ENCODE peak calls at places on chromosomes 11 and 22, in four cellular contexts. O, U, X and F are unnamed samples.

GRCh38 chr22:28798810-28799124 is 1.6 kb downstream of the XBP1 start:
- DNase-seq in X (no peak), U (no peak), O (no peak), F (no peak)

GRCh38 chr11:22807855-22808558 is 21.6 kb downstream of the SVIP start:
- DNase-seq in O (no peak), U (no peak), X (peak; percentile 60), F (no peak)

GRCh38 chr11:128180446-128181089 is 406.8 kb downstream of the ETS1 start:
- DNase-seq in U (no peak), X (peak; percentile 92), O (no peak), F (no peak)

GRCh38 chr11:27008811-27009535 is 15.1 kb downstream of the FIBIN start:
- DNase-seq in O (no peak), U (no peak), X (no peak), F (no peak)

GRCh38 chr11:47950396-47950795 is 30.0 kb upstream of the PTPRJ start:
- DNase-seq in U (no peak), O (no peak), X (no peak), F (no peak)

GRCh38 chr11:15800121-15800800 is 556.1 kb downstream of the SOX6 start:
- DNase-seq in U (no peak), O (no peak), X (peak; percentile 86), F (peak; percentile 26)

GRCh38 chr11:107184936-107185335 is 166.7 kb upstream of the GUCY1A2 start:
- DNase-seq in X (no peak), U (no peak), O (no peak), F (no peak)

GRCh38 chr22:24965822-24966626 is 13.5 kb downstream of the KIAA1671 start:
- DNase-seq in X (no peak), U (no peak), O (no peak), F (peak; percentile 94)

GRCh38 chr11:79152511-79152910 is 288.3 kb downstream of the TENM4 start:
- DNase-seq in U (no peak), O (no peak), X (no peak), F (no peak)

GRCh38 chr11:35812850-35813249 is 131.0 kb upstream of the LDLRAD3 start:
- DNase-seq in O (no peak), U (no peak), X (no peak), F (no peak)

GRCh38 chr11:75626692-75627536 is 41.9 kb downstream of the MAP6 start:
- DNase-seq in X (peak; percentile 71), O (no peak), U (peak; percentile 47), F (no peak)

GRCh38 chr11:18408558-18409242 is 3.4 kb upstream of the LDHC start:
- DNase-seq in X (peak; percentile 8), U (no peak), O (no peak), F (no peak)

GRCh38 chr11:118438314-118438931 is 2.1 kb downstream of the KMT2A start:
- DNase-seq in X (peak; percentile 87), U (peak; percentile 70), O (no peak), F (peak; percentile 62)

GRCh38 chr11:106717222-106717621 is 301.1 kb downstream of the GUCY1A2 start:
- DNase-seq in U (no peak), X (no peak), O (no peak), F (no peak)

GRCh38 chr11:119130662-119131061 is 9.3 kb downstream of the HINFP start:
- DNase-seq in U (no peak), X (peak; percentile 43), O (no peak), F (no peak)

GRCh38 chr11:117075186-117075585 is 23.0 kb downstream of the SIK3 start:
- DNase-seq in X (no peak), U (no peak), O (no peak), F (no peak)

GRCh38 chr11:86636275-86636674 is 36.1 kb downstream of the ME3 start:
- DNase-seq in X (peak; percentile 31), U (no peak), O (no peak), F (no peak)

GRCh38 chr11:115170133-115170815 is 333.9 kb downstream of the CADM1 start:
- DNase-seq in U (peak; percentile 53), X (peak; percentile 38), O (no peak), F (peak; percentile 47)

GRCh38 chr11:57416436-57416835 is 10.5 kb downstream of the SLC43A3 start:
- DNase-seq in U (no peak), O (no peak), X (no peak), F (no peak)

GRCh38 chr11:100445231-100445735 is 241.8 kb upstream of the ARHGAP42 start:
- DNase-seq in U (peak; percentile 11), X (no peak), O (no peak), F (no peak)

GRCh38 chr11:115741376-115741775 is 237.2 kb upstream of the CADM1 start:
- DNase-seq in X (no peak), U (no peak), O (no peak), F (no peak)

GRCh38 chr22:39999144-39999757 is 4.5 kb downstream of the FAM83F start:
- DNase-seq in O (no peak), X (peak; percentile 84), U (peak; percentile 57), F (peak; percentile 79)

GRCh38 chr11:26904114-26904513 is 89.8 kb upstream of the FIBIN start:
- DNase-seq in X (no peak), O (no peak), U (peak; percentile 28), F (no peak)

GRCh38 chr11:17142450-17142849 is 65.0 kb upstream of the RPS13 start:
- DNase-seq in O (no peak), X (no peak), U (no peak), F (no peak)
- H3K9ac ChIP-seq in O (no peak overlapping the region), X (no peak overlapping the region), U (no peak overlapping the region), F (no peak overlapping the region)

GRCh38 chr11:64445651-64446050 is 86.7 kb downstream of the RPS6KA4 start:
- DNase-seq in U (no peak), O (no peak), X (no peak), F (no peak)

GRCh38 chr11:64450168-64450560 is 91.2 kb downstream of the RPS6KA4 start:
- DNase-seq in O (no peak), U (no peak), X (no peak), F (no peak)

GRCh38 chr11:64448599-64449380 is 89.8 kb downstream of the RPS6KA4 start:
- DNase-seq in O (peak; percentile 72), X (peak; percentile 43), U (peak; percentile 94), F (peak; percentile 84)

GRCh38 chr11:64449381-64450167 is 90.6 kb downstream of the RPS6KA4 start:
- DNase-seq in O (peak; percentile 74), U (peak; percentile 89), X (peak; percentile 25), F (peak; percentile 73)

DNA sequence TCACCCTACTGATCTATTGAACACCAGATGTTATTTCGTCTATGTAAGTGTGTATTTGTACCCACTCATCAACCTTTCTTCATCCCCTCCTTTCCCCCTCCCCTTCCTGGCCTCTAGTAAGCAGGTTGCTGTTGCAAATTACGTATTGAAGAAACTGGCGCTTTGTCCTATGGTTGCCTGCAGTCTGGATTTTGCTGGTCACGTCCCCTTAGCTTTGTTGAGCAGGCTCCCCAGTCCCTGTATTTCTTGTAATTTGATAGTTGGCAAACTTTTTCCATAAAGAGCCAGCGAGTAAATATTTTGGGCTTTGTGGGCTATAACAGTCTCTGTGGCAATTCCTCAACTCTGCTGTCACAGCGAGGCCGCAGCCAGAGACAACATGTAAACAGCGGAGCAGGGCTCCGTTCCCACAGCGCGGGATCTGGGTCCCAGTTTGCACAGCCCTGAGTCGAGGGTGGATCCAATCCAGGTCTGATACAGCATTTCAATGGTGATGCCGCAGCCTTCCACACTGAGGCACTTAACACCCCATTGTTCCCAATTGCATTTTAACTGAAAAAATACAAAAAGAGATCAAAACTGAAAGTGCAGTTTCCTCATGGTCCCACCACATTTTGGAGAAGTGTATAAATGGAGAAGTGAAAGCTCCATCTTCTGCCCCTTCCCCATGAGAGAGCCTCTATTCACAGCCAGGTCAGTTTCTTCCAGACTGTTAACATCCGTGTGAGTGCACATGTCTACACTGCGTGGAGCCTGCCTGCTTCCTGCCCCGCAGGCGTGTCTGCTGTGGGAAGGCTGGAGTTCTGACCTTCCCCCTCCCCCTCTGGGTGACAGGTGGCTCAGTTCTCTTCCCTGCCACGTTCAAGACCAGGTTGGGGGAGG is 89.0 kb downstream of the RPS6KA4 start:
- DNase-seq in O (no peak), X (peak; percentile 7), U (no peak), F (peak; percentile 38)
- H3K4me3 ChIP-seq in O (peak overlapping the region; percentile 59), X (peak overlapping the region; percentile 3), U (no peak overlapping the region), F (peak overlapping the region; percentile 19)

DNA sequence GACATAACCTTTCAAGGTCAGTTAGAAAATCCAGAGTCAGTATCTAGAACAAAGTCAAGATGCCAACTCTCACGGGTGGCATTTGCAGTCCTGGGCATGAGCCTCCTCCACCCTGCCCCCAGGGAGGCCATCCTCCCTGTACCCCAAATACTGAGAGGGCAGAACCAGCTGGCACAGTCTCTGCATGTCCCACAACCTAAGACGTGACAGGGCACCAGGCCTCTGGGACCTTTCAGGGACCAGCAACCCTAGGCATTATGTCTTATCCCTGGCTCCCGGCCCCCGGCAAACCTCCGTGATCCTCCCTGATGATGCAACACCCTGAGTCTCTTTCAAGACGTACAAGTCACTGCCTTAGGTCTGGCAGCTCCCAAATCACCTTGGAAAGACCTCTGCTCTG is 2.0 kb downstream of the MB start:
- DNase-seq in X (no peak), U (no peak), O (no peak), F (no peak)
- H3K27ac ChIP-seq in X (no peak overlapping the region), U (no peak overlapping the region), O (no peak overlapping the region), F (no peak overlapping the region)

DNA sequence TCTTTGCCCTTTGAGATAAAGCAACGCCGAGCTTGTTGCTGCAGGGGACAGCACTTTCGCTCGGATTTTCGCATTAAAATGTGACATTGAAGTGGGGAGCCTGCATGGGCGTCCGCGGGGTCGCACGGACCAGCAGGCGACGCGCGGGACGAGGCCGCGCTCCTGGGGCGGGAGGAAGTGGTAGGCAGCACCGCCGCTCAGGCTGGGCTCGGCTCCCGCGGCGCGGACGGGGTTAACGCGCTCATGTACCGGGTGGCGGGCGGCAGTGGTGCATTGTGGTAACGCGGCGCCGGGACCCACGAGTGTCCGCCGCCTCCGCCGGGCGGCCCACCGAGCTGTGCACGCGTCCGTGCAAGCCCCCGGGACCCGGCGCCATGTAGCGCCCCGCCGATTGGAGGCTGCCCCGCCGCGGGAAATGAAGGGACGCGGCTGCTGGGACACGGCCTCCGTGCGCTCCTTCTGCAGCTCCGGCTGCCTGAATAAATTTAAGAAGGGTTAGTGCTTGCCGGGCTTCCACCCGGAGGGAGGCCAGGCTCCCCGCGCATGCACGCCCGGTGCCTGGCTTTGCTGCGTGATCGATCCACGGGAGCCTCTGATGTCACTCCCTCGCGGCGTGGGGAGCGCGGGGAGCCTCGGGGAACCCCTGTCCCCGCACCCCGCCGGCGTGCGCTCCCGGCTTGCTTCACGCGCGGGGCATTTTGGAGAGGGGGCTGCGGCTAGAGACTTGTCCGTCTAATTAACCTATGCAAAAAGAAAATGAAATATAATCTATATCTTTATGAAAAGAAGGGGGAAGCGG is 127.7 kb downstream of the OSBP2 start:
- DNase-seq in U (peak; percentile 51), X (no peak), O (no peak), F (no peak)
- H3K9ac ChIP-seq in U (no peak overlapping the region), X (no peak overlapping the region), O (no peak overlapping the region), F (no peak overlapping the region)